ENCODE peak calls at places on chromosomes 3 and 15, in seven cellular contexts. E is adrenal gland, N is cardiac muscle cell, I is uterus, L is hepatocyte, F is SK-N-SH, Z is GM06990. V is an unnamed sample.

GRCh38 chr3:115040673-115041286 is 106.3 kb downstream of the ZBTB20 start:
- DNase-seq in E (no peak), N (peak; percentile 36), I (peak; percentile 21), L (peak; percentile 48), F (peak; percentile 43), Z (no peak), V (peak; percentile 49)

GRCh38 chr3:142993958-142994442 is 7.4 kb upstream of the U2SURP start:
- DNase-seq in E (peak; percentile 61), N (peak; percentile 70), I (peak; percentile 39), L (peak; percentile 87), F (peak; percentile 69), Z (no peak), V (peak; percentile 72)

GRCh38 chr15:66833372-66833771 is 131.3 kb downstream of the SMAD6 start:
- DNase-seq in E (no peak), N (no peak), I (no peak), L (no peak), F (no peak), Z (no peak), V (no peak)

GRCh38 chr3:48058089-48058488 is 41.9 kb upstream of the MAP4 start:
- DNase-seq in E (no peak), N (no peak), I (no peak), L (no peak), F (no peak), Z (no peak), V (no peak)

GRCh38 chr15:42973114-42973513 is 52.5 kb upstream of the TTBK2 start:
- DNase-seq in E (no peak), N (no peak), I (no peak), L (no peak), F (no peak), Z (no peak), V (no peak)

GRCh38 chr3:103947062-103947461 is 1419.6 kb upstream of the ALCAM start:
- DNase-seq in E (no peak), N (no peak), I (no peak), L (peak; percentile 6), F (no peak), Z (no peak), V (no peak)

GRCh38 chr3:47892284-47892683 is 89.3 kb downstream of the DHX30 start:
- DNase-seq in E (no peak), N (peak; percentile 24), I (no peak), L (no peak), F (no peak), Z (no peak), V (no peak)

GRCh38 chr3:72624656-72625055 is 223.6 kb downstream of the SHQ1 start:
- DNase-seq in E (no peak), N (no peak), I (no peak), L (no peak), F (no peak), Z (no peak), V (no peak)

GRCh38 chr3:133733226-133733625 is 13.0 kb upstream of the TF start:
- DNase-seq in E (no peak), N (no peak), I (no peak), L (peak; percentile 32), F (no peak), Z (no peak), V (no peak)

GRCh38 chr3:150147776-150148175 is 177.1 kb upstream of the PFN2 start:
- DNase-seq in E (no peak), N (no peak), I (no peak), L (peak; percentile 16), F (no peak), Z (no peak), V (no peak)

GRCh38 chr15:40957581-40958051 is 4.3 kb downstream of the CHAC1 start:
- DNase-seq in E (peak; percentile 64), N (no peak), I (no peak), L (no peak), F (peak; percentile 66), Z (no peak), V (peak; percentile 71)

GRCh38 chr15:28904541-28905303 is 18.9 kb downstream of the APBA2 start:
- DNase-seq in E (no peak), N (no peak), I (no peak), L (no peak), F (peak; percentile 25), Z (no peak), V (no peak)

GRCh38 chr3:8816106-8816505 is 46.7 kb upstream of the OXTR start:
- DNase-seq in E (no peak), N (no peak), I (no peak), L (no peak), F (no peak), Z (no peak), V (no peak)

GRCh38 chr3:100008081-100008698 is 106.1 kb downstream of the FILIP1L start:
- DNase-seq in E (no peak), N (no peak), I (no peak), L (no peak), F (no peak), Z (no peak), V (no peak)

GRCh38 chr15:72197045-72197459 is 535 bp downstream of the GRAMD2A start:
- DNase-seq in E (no peak), N (no peak), I (no peak), L (no peak), F (peak; percentile 45), Z (peak; percentile 37), V (no peak)

GRCh38 chr15:51093488-51093864 is 1.2 kb downstream of the TNFAIP8L3 start:
- DNase-seq in E (no peak), N (no peak), I (no peak), L (no peak), F (no peak), Z (no peak), V (no peak)

GRCh38 chr3:44962606-44963393 is 13.2 kb downstream of the ZDHHC3 start:
- DNase-seq in E (no peak), N (no peak), I (no peak), L (no peak), F (no peak), Z (no peak), V (no peak)

DNA sequence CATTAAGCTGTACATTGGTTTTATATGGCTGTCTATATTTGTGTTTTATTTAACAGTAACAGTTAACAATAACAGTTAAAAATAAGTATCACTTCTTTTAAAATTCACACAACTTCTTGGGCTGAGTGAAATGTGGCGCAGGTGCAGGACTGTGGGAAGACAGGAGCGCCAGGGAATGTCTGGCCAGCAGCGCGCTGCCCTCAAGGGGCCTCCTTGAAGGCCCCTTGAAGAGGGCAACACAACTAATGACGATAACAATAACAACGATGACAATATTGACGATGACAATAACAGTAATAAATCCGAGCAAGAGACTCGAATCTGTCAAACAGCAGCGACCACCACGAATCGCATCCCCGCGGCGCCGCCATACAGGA is 411 bp upstream of the PPP2R3A start:
- DNase-seq in E (no peak), N (no peak), I (no peak), L (no peak), F (no peak), Z (no peak), V (no peak)
- H3K4me3 ChIP-seq in E (peak overlapping the region; percentile 71), N (peak overlapping the region; percentile 87), I (peak overlapping the region; percentile 64), L (no peak overlapping the region), F (peak overlapping the region; percentile 85), Z (no peak overlapping the region), V (peak overlapping the region; percentile 37)

GRCh38 chr3:191244242-191244867 is 45.3 kb downstream of the OSTN start:
- DNase-seq in E (no peak), N (no peak), I (no peak), L (no peak), F (peak; percentile 19), Z (no peak), V (no peak)
- TF ChIP-seq CTCF in E (peak; percentile 29), N (peak; percentile 49), I (no peak), L (peak; percentile 57), F (peak; percentile 64), Z (peak; percentile 35), V (peak; percentile 21)

GRCh38 chr15:31049122-31049521 is 52.4 kb downstream of the TRPM1 start:
- DNase-seq in E (no peak), N (no peak), I (no peak), L (no peak), F (no peak), Z (no peak), V (no peak)

GRCh38 chr15:31051646-31052045 is 49.9 kb downstream of the TRPM1 start:
- DNase-seq in E (no peak), N (no peak), I (no peak), L (no peak), F (no peak), Z (no peak), V (no peak)

GRCh38 chr15:31047437-31047836 is 54.1 kb downstream of the TRPM1 start:
- DNase-seq in E (no peak), N (no peak), I (no peak), L (no peak), F (no peak), Z (no peak), V (no peak)

GRCh38 chr15:31046759-31047359 is 54.7 kb downstream of the TRPM1 start:
- DNase-seq in E (no peak), N (no peak), I (no peak), L (no peak), F (no peak), Z (no peak), V (no peak)

GRCh38 chr15:31049682-31050606 is 51.6 kb downstream of the TRPM1 start:
- DNase-seq in E (no peak), N (no peak), I (no peak), L (no peak), F (no peak), Z (no peak), V (no peak)
- H3K4me3 ChIP-seq in E (no peak overlapping the region), N (no peak overlapping the region), I (no peak overlapping the region), L (no peak overlapping the region), F (no peak overlapping the region), Z (no peak overlapping the region), V (no peak overlapping the region)

DNA sequence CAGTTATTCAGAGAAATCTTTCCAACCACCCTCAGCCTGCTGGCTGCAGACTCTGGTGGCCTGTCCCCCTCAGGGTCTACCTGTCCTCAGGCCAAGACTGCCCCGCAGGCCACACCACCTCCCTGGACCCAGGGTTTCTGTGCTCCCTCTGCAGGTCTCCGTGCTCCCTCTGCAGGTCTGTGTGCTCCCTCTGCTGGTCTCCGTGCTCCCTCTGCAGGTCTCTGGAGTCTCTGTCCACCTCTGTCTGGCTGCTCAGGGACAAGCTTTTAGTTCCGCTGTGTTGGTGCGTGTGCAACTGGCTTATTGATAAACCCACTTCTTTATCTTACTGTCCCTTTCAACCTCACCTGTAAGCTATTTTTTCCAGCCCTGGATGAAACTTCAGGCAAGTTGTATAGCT is 30.1 kb downstream of the BDH1 start:
- DNase-seq in E (no peak), N (no peak), I (no peak), L (no peak), F (no peak), Z (no peak), V (no peak)
- TF ChIP-seq CTCF in E (peak; percentile 23), N (peak; percentile 38), I (no peak), L (peak; percentile 15), F (peak; percentile 44), Z (peak; percentile 2), V (peak; percentile 19)

DNA sequence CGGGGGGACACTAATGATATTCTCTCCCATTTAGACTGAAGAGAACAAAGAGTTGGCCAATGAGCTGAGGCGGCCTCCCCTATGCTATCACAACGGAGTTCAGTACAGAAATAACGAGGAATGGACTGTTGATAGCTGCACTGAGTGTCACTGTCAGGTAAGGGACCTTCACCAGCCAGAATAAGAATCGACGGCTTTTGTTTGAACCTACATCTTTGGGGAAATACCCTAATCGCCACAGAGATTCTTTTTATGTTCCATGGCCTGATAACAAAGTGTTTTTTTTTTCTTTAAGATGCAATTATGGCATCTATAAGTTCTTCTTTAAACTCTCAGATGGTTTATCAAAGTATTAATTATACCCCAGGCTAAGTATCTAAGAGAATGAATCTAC is 3.4 kb downstream of the THBS1 start:
- DNase-seq in E (no peak), N (no peak), I (no peak), L (no peak), F (no peak), Z (no peak), V (no peak)
- H3K4me3 ChIP-seq in E (no peak overlapping the region), N (no peak overlapping the region), I (peak overlapping the region; percentile 91), L (no peak overlapping the region), F (peak overlapping the region; percentile 72), Z (no peak overlapping the region), V (no peak overlapping the region)

V was measured in BE2C.